ENCODE peak calls at places on chromosomes 3 and 15, in six cellular contexts. K is IMR-90, D is H9, Y is mesenchymal stem cell, N is H1, V is trophoblast cell. L is an unnamed sample. For H3K79me1, the result is how much of the 10 kb centered on the place peaks cover.

GRCh38 chr3:44074181-44074580 is 167.5 kb upstream of the TOPAZ1 start:
- DNase-seq in Y (no peak), V (no peak), K (no peak), D (no peak), N (peak), L (no peak)

GRCh38 chr3:1190576-1190975 is 97.8 kb downstream of the CNTN6 start:
- DNase-seq in Y (no peak), K (no peak), V (no peak), D (no peak), N (no peak), L (no peak)

GRCh38 chr3:126416943-126417342 is 22.2 kb downstream of the CFAP100 start:
- DNase-seq in Y (no peak), V (no peak), K (no peak), D (no peak), N (peak), L (no peak)

GRCh38 chr3:17233398-17233800 is 348.6 kb downstream of the PLCL2 start:
- DNase-seq in Y (peak), D (no peak), V (peak), N (no peak), K (peak), L (peak)

GRCh38 chr3:150830094-150830681 is 67.2 kb upstream of the SIAH2 start:
- DNase-seq in D (peak), V (peak), K (no peak), Y (peak), N (no peak), L (no peak)

GRCh38 chr15:72786946-72787345 is 3.4 kb upstream of the ADPGK start:
- DNase-seq in N (no peak), V (no peak), D (no peak), Y (no peak), K (no peak), L (no peak)

GRCh38 chr3:27278391-27279055 is 90.7 kb downstream of the NEK10 start:
- DNase-seq in K (no peak), D (no peak), N (no peak), V (no peak), Y (no peak), L (no peak)

GRCh38 chr15:74291101-74292071 is 55.3 kb downstream of the CCDC33 start:
- DNase-seq in Y (peak), V (peak), N (peak), K (peak), D (peak), L (peak)

GRCh38 chr3:57959407-57960173 is 48.6 kb upstream of the FLNB start:
- DNase-seq in D (no peak), Y (no peak), V (no peak), N (no peak), K (peak), L (no peak)

GRCh38 chr3:122940628-122941086 is 86.9 kb downstream of the SEMA5B start:
- DNase-seq in D (no peak), K (no peak), V (no peak), N (no peak), Y (no peak), L (no peak)

GRCh38 chr15:38070778-38071177 is 136.3 kb downstream of the TMCO5A start:
- DNase-seq in K (peak), D (no peak), V (no peak), N (no peak), Y (peak), L (no peak)

GRCh38 chr15:51051776-51052175 is 42.9 kb downstream of the TNFAIP8L3 start:
- DNase-seq in K (no peak), Y (no peak), V (no peak), D (no peak), N (no peak), L (no peak)

GRCh38 chr15:79673416-79674123 is 223.2 kb downstream of the MTHFS start:
- DNase-seq in N (peak), Y (peak), V (no peak), K (peak), D (peak), L (no peak)

GRCh38 chr3:42667523-42668402 is 14.3 kb downstream of the ZBTB47 start:
- DNase-seq in Y (no peak), V (no peak), K (no peak), D (peak), N (no peak), L (no peak)

GRCh38 chr3:69033470-69033869 is 18.7 kb downstream of the TMF1 start:
- DNase-seq in D (no peak), N (no peak), Y (peak), K (peak), V (peak), L (no peak)

GRCh38 chr15:60798821-60799220 is 319.9 kb upstream of the ICE2 start:
- DNase-seq in V (peak), K (peak), D (no peak), Y (peak), N (no peak), L (no peak)

GRCh38 chr3:172595648-172596393 is 72.6 kb upstream of the TNFSF10 start:
- DNase-seq in N (no peak), Y (peak), D (no peak), K (peak), V (peak), L (peak)

GRCh38 chr3:55661141-55661540 is 174.0 kb upstream of the WNT5A start:
- DNase-seq in D (no peak), N (no peak), Y (no peak), V (no peak), K (no peak), L (no peak)

GRCh38 chr3:178690571-178690970 is 154.3 kb downstream of the KCNMB2 start:
- DNase-seq in D (no peak), V (peak), K (no peak), N (no peak), Y (no peak), L (no peak)

GRCh38 chr3:48765376-48765775 is 48.4 kb upstream of the IP6K2 start:
- DNase-seq in D (no peak), N (no peak), K (no peak), V (peak), Y (peak), L (no peak)

GRCh38 chr15:75721923-75722870 is 9.5 kb upstream of the CSPG4 start:
- DNase-seq in V (no peak), Y (no peak), D (no peak), K (no peak), N (no peak), L (no peak)

GRCh38 chr15:59170295-59170881 is 36.3 kb upstream of the LDHAL6B start:
- DNase-seq in Y (peak), K (no peak), V (no peak), D (peak), N (no peak), L (no peak)

GRCh38 chr3:35404571-35404970 is 234.8 kb upstream of the ARPP21 start:
- DNase-seq in K (no peak), Y (no peak), D (no peak), V (no peak), N (no peak), L (no peak)

GRCh38 chr15:34279341-34279740 is 54.5 kb downstream of the EMC4 start:
- DNase-seq in K (no peak), D (no peak), N (no peak), V (no peak), Y (no peak), L (no peak)

GRCh38 chr15:27730878-27731277 is 368.2 kb downstream of the OCA2 start:
- DNase-seq in D (no peak), V (no peak), K (peak), Y (no peak), N (no peak), L (no peak)

GRCh38 chr3:101824691-101825090 is 24.6 kb upstream of the NFKBIZ start:
- DNase-seq in D (no peak), V (no peak), K (no peak), N (no peak), Y (no peak), L (no peak)

GRCh38 chr3:51957520-51958205 is 2.5 kb downstream of the GPR62 start:
- DNase-seq in N (no peak), Y (no peak), V (no peak), D (no peak), K (no peak), L (no peak)

GRCh38 chr3:46110701-46111493 is 83.6 kb upstream of the XCR1 start:
- DNase-seq in N (no peak), K (peak), Y (peak), V (peak), D (no peak), L (no peak)

GRCh38 chr3:48492461-48493202 is 11.3 kb downstream of the SHISA5 start:
- DNase-seq in K (no peak), N (no peak), V (peak), Y (peak), D (no peak), L (no peak)

GRCh38 chr3:15513810-15514662 is 7.5 kb downstream of the COLQ start:
- DNase-seq in N (no peak), D (no peak), Y (no peak), K (no peak), V (peak), L (no peak)
- H3K79me1 ChIP-seq in N (under half), D (under half), Y (under half), K (under half), V (under half), L (under half)

GRCh38 chr3:97559398-97559797 is 205.2 kb upstream of the ARL6 start:
- DNase-seq in V (peak), D (no peak), Y (no peak), K (no peak), N (no peak), L (no peak)
- H4K91ac ChIP-seq in V (no peak), D (no peak), Y (no peak), K (no peak), N (no peak), L (no peak)

GRCh38 chr15:66721954-66722353 is 19.9 kb downstream of the SMAD6 start:
- DNase-seq in Y (no peak), D (no peak), N (no peak), V (no peak), K (no peak), L (no peak)

GRCh38 chr15:66721501-66721937 is 19.5 kb downstream of the SMAD6 start:
- DNase-seq in Y (no peak), K (peak), D (no peak), N (no peak), V (peak), L (no peak)

GRCh38 chr15:66721020-66721419 is 19.0 kb downstream of the SMAD6 start:
- DNase-seq in K (no peak), N (no peak), D (no peak), V (no peak), Y (no peak), L (no peak)

GRCh38 chr15:66719471-66719870 is 17.4 kb downstream of the SMAD6 start:
- DNase-seq in D (no peak), N (no peak), K (no peak), Y (no peak), V (no peak), L (no peak)

GRCh38 chr15:66720206-66721010 is 18.4 kb downstream of the SMAD6 start:
- DNase-seq in Y (peak), V (peak), N (no peak), K (peak), D (no peak), L (no peak)
- H3K79me1 ChIP-seq in Y (under half), V (under half), N (under half), K (under half), D (under half), L (under half)

GRCh38 chr3:168736202-168736601 is 640.5 kb upstream of the GOLIM4 start:
- DNase-seq in V (no peak), Y (no peak), D (no peak), K (no peak), N (no peak), L (no peak)
- H4K91ac ChIP-seq in V (no peak), Y (no peak), D (no peak), K (no peak), N (no peak), L (no peak)

GRCh38 chr15:85768595-85769168 is 26.0 kb downstream of the KLHL25 start:
- DNase-seq in Y (no peak), N (no peak), D (no peak), K (no peak), V (no peak), L (no peak)
- H3K79me1 ChIP-seq in Y (half or more), N (under half), D (under half), K (under half), V (under half), L (under half)

GRCh38 chr15:57859130-57859685 is 152.7 kb downstream of the POLR2M start:
- DNase-seq in Y (no peak), V (no peak), K (no peak), D (no peak), N (no peak), L (no peak)

GRCh38 chr15:57861039-57861638 is 154.6 kb downstream of the POLR2M start:
- DNase-seq in K (peak), N (no peak), Y (peak), D (no peak), V (peak), L (peak)

GRCh38 chr15:57862761-57863160 is 156.2 kb downstream of the POLR2M start:
- DNase-seq in V (peak), K (no peak), D (no peak), N (no peak), Y (no peak), L (no peak)

GRCh38 chr15:57861805-57862586 is 155.5 kb downstream of the POLR2M start:
- DNase-seq in Y (peak), K (peak), D (no peak), N (no peak), V (peak), L (no peak)

DNA sequence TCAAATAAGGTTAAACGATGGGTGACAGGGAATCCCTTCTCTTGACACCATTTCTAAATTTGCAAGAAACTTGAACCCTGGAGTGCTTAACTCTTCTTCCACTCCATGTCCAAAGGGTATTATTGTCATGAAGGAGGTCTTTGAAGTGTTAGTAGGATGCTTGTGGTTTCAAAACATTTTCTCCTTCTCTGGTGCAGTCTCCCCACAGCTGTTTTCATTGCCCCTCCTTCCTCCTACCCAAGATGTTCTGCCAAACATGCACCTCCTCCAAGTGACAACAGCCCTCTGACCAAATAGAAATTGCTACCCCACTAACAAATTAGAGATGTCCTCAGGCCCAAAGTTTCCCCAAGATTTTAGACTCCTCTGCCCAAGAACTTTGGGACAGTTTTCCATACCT is 151.4 kb downstream of the POLR2M start:
- DNase-seq in V (no peak), K (no peak), Y (no peak), D (no peak), N (no peak), L (no peak)
- H4K91ac ChIP-seq in V (no peak), K (no peak), Y (no peak), D (no peak), N (no peak), L (no peak)

DNA sequence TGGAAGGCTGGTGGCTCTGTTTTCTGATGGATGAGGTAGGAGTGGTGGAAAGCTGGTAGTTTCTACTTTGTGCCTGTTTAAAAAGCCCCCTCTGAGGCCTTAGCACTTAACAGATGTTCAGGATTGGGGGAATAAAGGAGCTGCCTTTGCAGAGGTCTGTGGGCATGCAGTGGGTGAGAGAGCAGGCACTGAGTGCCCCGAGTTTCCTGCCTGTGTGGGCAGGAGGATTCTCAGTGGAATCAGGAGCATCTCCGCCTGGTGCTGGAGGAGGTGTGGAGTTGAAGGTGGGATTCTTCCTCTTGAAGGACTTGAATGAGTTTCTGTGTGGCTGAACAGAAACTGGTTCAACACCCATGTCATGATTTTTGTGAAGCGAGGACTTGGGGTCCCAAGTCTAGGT is 74.3 kb downstream of the IGF1R start:
- DNase-seq in V (no peak), D (no peak), K (no peak), Y (no peak), N (no peak), L (no peak)
- H3K79me1 ChIP-seq in V (under half), D (under half), K (under half), Y (under half), N (under half), L (under half)

GRCh38 chr3:10782011-10782410 is 34.0 kb upstream of the SLC6A11 start:
- DNase-seq in K (no peak), Y (no peak), D (no peak), V (no peak), N (no peak), L (no peak)
- H4K91ac ChIP-seq in K (no peak), Y (no peak), D (no peak), V (no peak), N (no peak), L (no peak)

GRCh38 chr15:66756220-66756769 is 54.3 kb downstream of the SMAD6 start:
- DNase-seq in N (no peak), Y (no peak), D (no peak), V (no peak), K (no peak), L (no peak)
- H3K79me1 ChIP-seq in N (under half), Y (under half), D (under half), V (under half), K (under half), L (under half)

L was measured in neuronal stem cell.